ENCODE peak calls at places on chromosomes 16 and 17, in eight cellular contexts. One of them, this sample, is unnamed.

GRCh38 chr16:70694517-70695218 is 8.8 kb upstream of the MTSS2 start:
- DNase-seq in hepatocyte: no peak
- DNase-seq in brain microvascular endothelial cell: no peak
- DNase-seq in WERI-Rb-1: no peak
- DNase-seq in A549: no peak
- DNase-seq in transverse colon: no peak
- DNase-seq in RWPE1: no peak
- DNase-seq in ovary: no peak
- DNase-seq in this sample: no peak

GRCh38 chr16:57795431-57795878 is 6.8 kb downstream of the KIFC3 start:
- DNase-seq in transverse colon: peak
- DNase-seq in A549: peak
- DNase-seq in hepatocyte: peak
- DNase-seq in ovary: no peak
- DNase-seq in RWPE1: peak
- DNase-seq in WERI-Rb-1: peak
- DNase-seq in brain microvascular endothelial cell: no peak
- DNase-seq in this sample: peak

GRCh38 chr16:4944333-4945281 is 7.7 kb upstream of the PPL start:
- DNase-seq in ovary: peak
- DNase-seq in A549: peak
- DNase-seq in RWPE1: peak
- DNase-seq in hepatocyte: peak
- DNase-seq in brain microvascular endothelial cell: peak
- DNase-seq in transverse colon: peak
- DNase-seq in WERI-Rb-1: no peak
- DNase-seq in this sample: peak

GRCh38 chr17:12918132-12918531 is 99.7 kb downstream of the ELAC2 start:
- DNase-seq in ovary: no peak
- DNase-seq in transverse colon: no peak
- DNase-seq in brain microvascular endothelial cell: peak
- DNase-seq in RWPE1: no peak
- DNase-seq in WERI-Rb-1: no peak
- DNase-seq in hepatocyte: no peak
- DNase-seq in A549: no peak
- DNase-seq in this sample: no peak

GRCh38 chr17:74810699-74811485 is 34.7 kb upstream of the NAT9 start:
- DNase-seq in ovary: no peak
- DNase-seq in WERI-Rb-1: no peak
- DNase-seq in A549: no peak
- DNase-seq in hepatocyte: no peak
- DNase-seq in transverse colon: no peak
- DNase-seq in brain microvascular endothelial cell: no peak
- DNase-seq in RWPE1: no peak
- DNase-seq in this sample: no peak

GRCh38 chr16:7086842-7087616 is 245.6 kb upstream of the RBFOX1 start:
- DNase-seq in WERI-Rb-1: peak
- DNase-seq in RWPE1: no peak
- DNase-seq in transverse colon: no peak
- DNase-seq in brain microvascular endothelial cell: no peak
- DNase-seq in hepatocyte: peak
- DNase-seq in A549: no peak
- DNase-seq in ovary: no peak
- DNase-seq in this sample: no peak

GRCh38 chr16:12900599-12901203 is 697 bp upstream of the SHISA9 start:
- DNase-seq in RWPE1: no peak
- DNase-seq in ovary: no peak
- DNase-seq in hepatocyte: no peak
- DNase-seq in A549: no peak
- DNase-seq in brain microvascular endothelial cell: no peak
- DNase-seq in WERI-Rb-1: peak
- DNase-seq in transverse colon: no peak
- DNase-seq in this sample: no peak

GRCh38 chr17:82917656-82918345 is 78.0 kb upstream of the ZNF750 start:
- DNase-seq in hepatocyte: no peak
- DNase-seq in brain microvascular endothelial cell: peak
- DNase-seq in WERI-Rb-1: peak
- DNase-seq in ovary: no peak
- DNase-seq in A549: peak
- DNase-seq in RWPE1: no peak
- DNase-seq in transverse colon: no peak
- DNase-seq in this sample: no peak

GRCh38 chr16:71711789-71712188 is 12.7 kb downstream of the PHLPP2 start:
- DNase-seq in transverse colon: no peak
- DNase-seq in hepatocyte: no peak
- DNase-seq in RWPE1: no peak
- DNase-seq in ovary: no peak
- DNase-seq in brain microvascular endothelial cell: no peak
- DNase-seq in A549: no peak
- DNase-seq in WERI-Rb-1: no peak
- DNase-seq in this sample: no peak

GRCh38 chr17:31803494-31804213 is 55.4 kb downstream of the COPRS start:
- DNase-seq in WERI-Rb-1: no peak
- DNase-seq in brain microvascular endothelial cell: no peak
- DNase-seq in A549: no peak
- DNase-seq in ovary: no peak
- DNase-seq in hepatocyte: peak
- DNase-seq in transverse colon: peak
- DNase-seq in RWPE1: no peak
- DNase-seq in this sample: no peak

GRCh38 chr17:16444258-16444886 is 29.0 kb downstream of the TRPV2 start:
- DNase-seq in WERI-Rb-1: peak
- DNase-seq in brain microvascular endothelial cell: no peak
- DNase-seq in RWPE1: no peak
- DNase-seq in transverse colon: no peak
- DNase-seq in hepatocyte: no peak
- DNase-seq in A549: no peak
- DNase-seq in ovary: no peak
- DNase-seq in this sample: peak

GRCh38 chr17:17156107-17156506 is 50.0 kb downstream of the PLD6 start:
- DNase-seq in brain microvascular endothelial cell: peak
- DNase-seq in transverse colon: no peak
- DNase-seq in WERI-Rb-1: no peak
- DNase-seq in A549: no peak
- DNase-seq in ovary: no peak
- DNase-seq in hepatocyte: no peak
- DNase-seq in RWPE1: peak
- DNase-seq in this sample: peak

GRCh38 chr16:11139624-11140375 is 116.2 kb downstream of the SOCS1 start:
- DNase-seq in ovary: no peak
- DNase-seq in WERI-Rb-1: no peak
- DNase-seq in hepatocyte: no peak
- DNase-seq in RWPE1: no peak
- DNase-seq in brain microvascular endothelial cell: no peak
- DNase-seq in A549: no peak
- DNase-seq in transverse colon: no peak
- DNase-seq in this sample: peak
- H3K27ac ChIP-seq in ovary: no peak
- H3K27ac ChIP-seq in WERI-Rb-1: no peak
- H3K27ac ChIP-seq in hepatocyte: no peak
- H3K27ac ChIP-seq in RWPE1: no peak
- H3K27ac ChIP-seq in brain microvascular endothelial cell: peak
- H3K27ac ChIP-seq in A549: no peak
- H3K27ac ChIP-seq in transverse colon: no peak
- H3K27ac ChIP-seq in this sample: no peak

GRCh38 chr16:11662582-11662981 is 5.7 kb upstream of the SNN start:
- DNase-seq in WERI-Rb-1: no peak
- DNase-seq in ovary: no peak
- DNase-seq in RWPE1: no peak
- DNase-seq in hepatocyte: no peak
- DNase-seq in brain microvascular endothelial cell: no peak
- DNase-seq in transverse colon: no peak
- DNase-seq in A549: no peak
- DNase-seq in this sample: no peak

GRCh38 chr16:11655655-11656054 is 12.6 kb upstream of the SNN start:
- DNase-seq in brain microvascular endothelial cell: no peak
- DNase-seq in RWPE1: no peak
- DNase-seq in WERI-Rb-1: no peak
- DNase-seq in A549: no peak
- DNase-seq in transverse colon: no peak
- DNase-seq in ovary: no peak
- DNase-seq in hepatocyte: no peak
- DNase-seq in this sample: no peak

GRCh38 chr16:11665071-11665491 is 3.2 kb upstream of the SNN start:
- DNase-seq in WERI-Rb-1: peak
- DNase-seq in RWPE1: no peak
- DNase-seq in hepatocyte: no peak
- DNase-seq in ovary: no peak
- DNase-seq in brain microvascular endothelial cell: no peak
- DNase-seq in transverse colon: no peak
- DNase-seq in A549: no peak
- DNase-seq in this sample: no peak

DNA sequence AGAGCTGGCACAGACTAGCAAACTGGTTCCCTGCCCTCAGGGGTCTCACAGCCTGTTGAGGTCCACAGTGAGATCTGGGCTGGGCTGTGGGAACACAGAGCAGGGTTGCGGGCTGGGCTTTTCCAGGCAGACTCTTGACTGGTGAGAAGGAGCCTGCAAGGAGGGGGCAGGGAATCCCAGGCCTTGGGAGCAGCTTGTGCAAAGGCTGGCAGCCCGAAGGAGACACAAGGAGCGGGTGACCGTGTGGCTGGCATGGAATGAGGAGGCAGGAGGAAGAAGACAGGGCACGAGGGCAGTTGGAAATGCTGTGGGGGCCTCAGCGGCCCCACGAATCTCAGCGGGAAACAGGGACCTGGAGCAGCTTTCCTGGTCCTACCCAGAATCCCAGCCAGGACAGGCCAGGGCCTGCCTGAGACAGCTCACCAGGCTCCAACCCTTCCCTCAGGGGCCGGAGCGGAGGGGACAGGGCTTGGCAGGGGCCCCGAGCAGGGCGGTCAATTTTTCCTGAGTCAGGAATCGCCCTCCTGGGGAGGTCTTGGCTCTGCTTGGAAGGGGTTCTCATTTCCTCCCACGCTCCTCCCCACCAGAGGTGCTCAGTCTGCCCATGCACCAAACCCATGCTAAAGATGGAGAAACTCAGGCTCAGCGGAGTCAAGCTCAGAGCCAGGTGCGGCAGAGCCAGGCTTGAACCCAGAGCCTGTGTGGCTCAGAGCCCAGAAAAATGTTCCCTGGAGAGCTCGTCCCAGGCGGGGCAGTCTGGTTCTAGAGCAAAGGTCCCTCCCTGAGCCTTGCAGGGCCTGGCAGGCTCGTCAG is 9.2 kb upstream of the SNN start:
- DNase-seq in ovary: no peak
- DNase-seq in WERI-Rb-1: no peak
- DNase-seq in brain microvascular endothelial cell: no peak
- DNase-seq in transverse colon: no peak
- DNase-seq in RWPE1: peak
- DNase-seq in A549: no peak
- DNase-seq in hepatocyte: no peak
- DNase-seq in this sample: peak
- H3K27ac ChIP-seq in ovary: no peak
- H3K27ac ChIP-seq in WERI-Rb-1: no peak
- H3K27ac ChIP-seq in brain microvascular endothelial cell: no peak
- H3K27ac ChIP-seq in transverse colon: no peak
- H3K27ac ChIP-seq in RWPE1: peak
- H3K27ac ChIP-seq in A549: peak
- H3K27ac ChIP-seq in hepatocyte: no peak
- H3K27ac ChIP-seq in this sample: no peak

GRCh38 chr17:48997103-48997826 is at the start of gene IGF2BP1:
- DNase-seq in RWPE1: no peak
- DNase-seq in A549: peak
- DNase-seq in brain microvascular endothelial cell: peak
- DNase-seq in transverse colon: no peak
- DNase-seq in ovary: no peak
- DNase-seq in WERI-Rb-1: peak
- DNase-seq in hepatocyte: peak
- DNase-seq in this sample: peak

GRCh38 chr17:48995871-48996695 is 1.1 kb upstream of the IGF2BP1 start:
- DNase-seq in ovary: no peak
- DNase-seq in brain microvascular endothelial cell: no peak
- DNase-seq in A549: peak
- DNase-seq in RWPE1: no peak
- DNase-seq in WERI-Rb-1: peak
- DNase-seq in transverse colon: no peak
- DNase-seq in hepatocyte: peak
- DNase-seq in this sample: no peak

GRCh38 chr17:48995332-48995870 is 1.8 kb upstream of the IGF2BP1 start:
- DNase-seq in brain microvascular endothelial cell: no peak
- DNase-seq in WERI-Rb-1: peak
- DNase-seq in A549: no peak
- DNase-seq in hepatocyte: peak
- DNase-seq in RWPE1: no peak
- DNase-seq in transverse colon: no peak
- DNase-seq in ovary: no peak
- DNase-seq in this sample: peak

GRCh38 chr17:48997827-48998556 is 807 bp downstream of the IGF2BP1 start:
- DNase-seq in transverse colon: no peak
- DNase-seq in hepatocyte: peak
- DNase-seq in A549: no peak
- DNase-seq in WERI-Rb-1: peak
- DNase-seq in ovary: no peak
- DNase-seq in RWPE1: no peak
- DNase-seq in brain microvascular endothelial cell: no peak
- DNase-seq in this sample: no peak

GRCh38 chr17:48996696-48997102 is 486 bp upstream of the IGF2BP1 start:
- DNase-seq in hepatocyte: peak
- DNase-seq in A549: no peak
- DNase-seq in RWPE1: no peak
- DNase-seq in ovary: no peak
- DNase-seq in transverse colon: no peak
- DNase-seq in brain microvascular endothelial cell: no peak
- DNase-seq in WERI-Rb-1: no peak
- DNase-seq in this sample: no peak
- H3K27ac ChIP-seq in hepatocyte: peak
- H3K27ac ChIP-seq in A549: peak
- H3K27ac ChIP-seq in RWPE1: no peak
- H3K27ac ChIP-seq in ovary: no peak
- H3K27ac ChIP-seq in transverse colon: no peak
- H3K27ac ChIP-seq in brain microvascular endothelial cell: no peak
- H3K27ac ChIP-seq in WERI-Rb-1: peak
- H3K27ac ChIP-seq in this sample: no peak

DNA sequence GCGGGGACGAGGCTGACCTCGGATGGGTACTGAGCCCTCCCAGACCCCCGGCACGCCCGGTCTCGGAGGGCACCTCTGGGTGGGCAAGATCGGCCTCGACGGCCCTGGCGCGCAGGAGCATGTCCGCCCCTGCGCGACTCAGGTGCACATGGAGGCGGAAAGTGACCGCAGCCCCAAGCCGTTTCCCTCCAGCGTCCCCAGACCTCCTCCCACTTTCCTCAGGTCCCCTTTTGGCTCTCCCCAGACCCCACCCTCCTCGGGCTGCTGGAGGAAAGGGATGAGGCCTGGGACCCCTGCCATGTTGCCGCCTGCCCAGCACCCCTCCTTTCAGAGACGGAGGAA is 10.0 kb downstream of the RPL19 start:
- DNase-seq in RWPE1: no peak
- DNase-seq in A549: no peak
- DNase-seq in hepatocyte: no peak
- DNase-seq in brain microvascular endothelial cell: no peak
- DNase-seq in transverse colon: no peak
- DNase-seq in ovary: no peak
- DNase-seq in WERI-Rb-1: no peak
- DNase-seq in this sample: no peak
- H3K27ac ChIP-seq in RWPE1: peak
- H3K27ac ChIP-seq in A549: peak
- H3K27ac ChIP-seq in hepatocyte: no peak
- H3K27ac ChIP-seq in brain microvascular endothelial cell: no peak
- H3K27ac ChIP-seq in transverse colon: peak
- H3K27ac ChIP-seq in ovary: no peak
- H3K27ac ChIP-seq in WERI-Rb-1: no peak
- H3K27ac ChIP-seq in this sample: no peak

GRCh38 chr16:88804173-88804551 is 573 bp downstream of the CDT1 start:
- DNase-seq in ovary: no peak
- DNase-seq in A549: no peak
- DNase-seq in transverse colon: no peak
- DNase-seq in hepatocyte: no peak
- DNase-seq in brain microvascular endothelial cell: no peak
- DNase-seq in RWPE1: no peak
- DNase-seq in WERI-Rb-1: no peak
- DNase-seq in this sample: no peak
- H3K27ac ChIP-seq in ovary: no peak
- H3K27ac ChIP-seq in A549: peak
- H3K27ac ChIP-seq in transverse colon: peak
- H3K27ac ChIP-seq in hepatocyte: no peak
- H3K27ac ChIP-seq in brain microvascular endothelial cell: no peak
- H3K27ac ChIP-seq in RWPE1: peak
- H3K27ac ChIP-seq in WERI-Rb-1: peak
- H3K27ac ChIP-seq in this sample: peak

This sample was measured in fibroblast of lung.